ENCODE peak calls at places on chromosomes 12 and 14, in four cellular contexts. One of them, this sample, is unnamed.
A peak's percentile ranks its signal among the peaks of the same experiment; 100 is the strongest.

GRCh38 chr12:29241821-29242591 is 92.9 kb downstream of the FAR2 start:
- DNase-seq in GM23248: peak; percentile 93
- DNase-seq in mesendoderm: peak; percentile 64
- DNase-seq in DND-41: no peak
- DNase-seq in this sample: no peak

GRCh38 chr12:459430-460258 is at the start of gene B4GALNT3:
- DNase-seq in GM23248: peak; percentile 62
- DNase-seq in mesendoderm: peak; percentile 79
- DNase-seq in DND-41: no peak
- DNase-seq in this sample: peak; percentile 85

GRCh38 chr12:121110211-121110940 is 22.3 kb upstream of the P2RX7 start:
- DNase-seq in GM23248: peak; percentile 81
- DNase-seq in mesendoderm: peak; percentile 77
- DNase-seq in DND-41: peak; percentile 63
- DNase-seq in this sample: no peak

GRCh38 chr14:60003991-60004390 is 84.0 kb downstream of the LRRC9 start:
- DNase-seq in GM23248: no peak
- DNase-seq in mesendoderm: no peak
- DNase-seq in DND-41: no peak
- DNase-seq in this sample: no peak

GRCh38 chr14:96635850-96636249 is 133.7 kb downstream of the PAPOLA start:
- DNase-seq in GM23248: no peak
- DNase-seq in mesendoderm: no peak
- DNase-seq in DND-41: no peak
- DNase-seq in this sample: no peak

GRCh38 chr12:90899456-90900182 is 55.4 kb downstream of the CCER1 start:
- DNase-seq in GM23248: peak; percentile 71
- DNase-seq in mesendoderm: no peak
- DNase-seq in DND-41: no peak
- DNase-seq in this sample: no peak

GRCh38 chr14:60328588-60328987 is 79.6 kb downstream of the PPM1A start:
- DNase-seq in GM23248: no peak
- DNase-seq in mesendoderm: peak; percentile 66
- DNase-seq in DND-41: no peak
- DNase-seq in this sample: no peak

GRCh38 chr14:85487215-85487614 is 42.7 kb upstream of the FLRT2 start:
- DNase-seq in GM23248: peak; percentile 90
- DNase-seq in mesendoderm: no peak
- DNase-seq in DND-41: no peak
- DNase-seq in this sample: no peak

DNA sequence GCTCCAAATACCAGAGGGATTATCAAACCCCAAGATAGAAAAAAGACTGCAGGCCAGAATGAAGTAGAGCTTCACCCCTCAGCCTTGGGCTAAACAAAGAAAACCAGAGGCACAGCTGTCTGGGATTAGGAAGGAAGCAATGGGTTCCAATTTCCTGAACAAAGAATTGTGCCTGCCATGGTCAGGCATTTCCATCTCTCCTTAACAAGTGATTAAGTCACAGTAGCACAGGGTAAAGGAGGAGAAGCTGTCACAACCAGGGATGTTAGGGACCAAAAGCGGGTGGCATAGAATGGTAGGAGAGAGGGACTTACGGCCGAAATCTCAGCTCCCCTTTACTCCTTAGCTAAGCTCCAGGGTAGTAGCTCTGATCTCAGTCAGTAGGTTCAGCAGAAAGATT is 33.9 kb downstream of the SPTLC2 start:
- DNase-seq in GM23248: no peak
- DNase-seq in mesendoderm: no peak
- DNase-seq in DND-41: no peak
- DNase-seq in this sample: no peak
- H3K9ac ChIP-seq in GM23248: no peak overlapping the region
- H3K9ac ChIP-seq in mesendoderm: no peak overlapping the region
- H3K9ac ChIP-seq in DND-41: no peak overlapping the region
- H3K9ac ChIP-seq in this sample: peak overlapping the region; percentile 2

GRCh38 chr14:49623387-49623786 is 2.8 kb downstream of the MGAT2 start:
- DNase-seq in GM23248: no peak
- DNase-seq in mesendoderm: no peak
- DNase-seq in DND-41: no peak
- DNase-seq in this sample: no peak

GRCh38 chr14:49620182-49621113 is at the start of the genes MGAT2 and RPL36AL:
- DNase-seq in GM23248: peak; percentile 99
- DNase-seq in mesendoderm: peak; percentile 99
- DNase-seq in DND-41: peak; percentile 96
- DNase-seq in this sample: peak; percentile 99

GRCh38 chr14:49622022-49622607 is 1.5 kb downstream of the MGAT2 start:
- DNase-seq in GM23248: peak; percentile 22
- DNase-seq in mesendoderm: no peak
- DNase-seq in DND-41: no peak
- DNase-seq in this sample: no peak

GRCh38 chr14:49621114-49621881 is 699 bp downstream of the MGAT2 start:
- DNase-seq in GM23248: peak; percentile 76
- DNase-seq in mesendoderm: peak; percentile 87
- DNase-seq in DND-41: peak; percentile 74
- DNase-seq in this sample: peak; percentile 92

GRCh38 chr14:49623941-49624806 is 3.6 kb downstream of the MGAT2 start:
- DNase-seq in GM23248: peak; percentile 48
- DNase-seq in mesendoderm: no peak
- DNase-seq in DND-41: no peak
- DNase-seq in this sample: no peak
- H3K4me3 ChIP-seq in GM23248: peak overlapping the region; percentile 90
- H3K4me3 ChIP-seq in mesendoderm: no peak overlapping the region
- H3K4me3 ChIP-seq in DND-41: peak overlapping the region; percentile 8
- H3K4me3 ChIP-seq in this sample: no peak overlapping the region

GRCh38 chr12:53391667-53392244 is 11.8 kb downstream of the SP1 start:
- DNase-seq in GM23248: no peak
- DNase-seq in mesendoderm: no peak
- DNase-seq in DND-41: no peak
- DNase-seq in this sample: no peak

GRCh38 chr12:53388932-53389331 is 9.0 kb downstream of the SP1 start:
- DNase-seq in GM23248: no peak
- DNase-seq in mesendoderm: no peak
- DNase-seq in DND-41: no peak
- DNase-seq in this sample: no peak

DNA sequence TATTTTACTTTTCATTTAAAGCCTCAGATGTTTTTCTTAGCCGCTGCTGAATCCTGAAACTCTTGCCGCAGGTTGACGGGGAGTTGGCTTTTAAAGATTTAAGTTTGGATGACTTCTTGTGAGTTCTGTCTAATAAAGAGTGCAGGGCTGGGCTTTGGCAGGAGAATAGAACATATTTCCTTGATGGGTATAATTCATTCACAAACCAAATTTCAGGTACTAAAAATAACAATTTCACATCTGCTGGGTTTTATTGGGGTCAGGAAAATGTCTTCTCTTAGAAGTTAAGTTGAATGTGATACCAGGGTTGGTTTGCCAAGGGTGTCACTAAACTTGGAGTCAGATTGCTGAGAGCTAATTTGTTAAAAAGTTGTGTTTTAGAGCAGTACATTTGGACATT is 9.7 kb downstream of the SP1 start:
- DNase-seq in GM23248: no peak
- DNase-seq in mesendoderm: no peak
- DNase-seq in DND-41: no peak
- DNase-seq in this sample: no peak
- H3K4me1 ChIP-seq in GM23248: peaks cover 50% of the 10 kb centered on the region
- H3K4me1 ChIP-seq in mesendoderm: no peaks in the 10 kb centered on the region
- H3K4me1 ChIP-seq in DND-41: peaks cover 56% of the 10 kb centered on the region
- H3K4me1 ChIP-seq in this sample: peaks cover 9% of the 10 kb centered on the region

GRCh38 chr14:67538501-67538900 is 5.4 kb downstream of the PLEKHH1 start:
- DNase-seq in GM23248: no peak
- DNase-seq in mesendoderm: no peak
- DNase-seq in DND-41: no peak
- DNase-seq in this sample: no peak

GRCh38 chr14:67532998-67533753 is at the start of gene PLEKHH1:
- DNase-seq in GM23248: peak; percentile 87
- DNase-seq in mesendoderm: peak; percentile 87
- DNase-seq in DND-41: peak; percentile 74
- DNase-seq in this sample: peak; percentile 92

GRCh38 chr14:67537736-67538135 is 4.6 kb downstream of the PLEKHH1 start:
- DNase-seq in GM23248: no peak
- DNase-seq in mesendoderm: no peak
- DNase-seq in DND-41: no peak
- DNase-seq in this sample: no peak

GRCh38 chr14:67533754-67534085 is 630 bp downstream of the PLEKHH1 start:
- DNase-seq in GM23248: no peak
- DNase-seq in mesendoderm: no peak
- DNase-seq in DND-41: no peak
- DNase-seq in this sample: no peak

DNA sequence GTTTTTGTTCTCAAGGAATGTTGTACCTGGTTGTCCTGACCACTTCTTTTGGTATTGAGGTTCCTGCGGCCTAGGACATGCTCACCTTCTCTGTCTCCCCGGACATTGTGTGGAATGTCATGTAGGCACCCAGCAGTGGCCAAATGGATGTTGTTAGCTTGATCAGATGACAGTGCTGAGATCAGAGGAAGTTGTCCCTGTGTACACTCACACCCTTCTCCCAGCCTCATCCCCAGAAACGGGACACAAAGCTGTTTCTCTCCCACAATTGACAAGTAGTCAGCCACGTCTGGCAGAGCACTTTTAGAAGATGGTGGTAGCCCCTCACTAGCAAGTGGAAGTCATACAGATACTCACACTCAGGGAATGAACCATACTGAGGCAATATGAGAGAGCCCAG is 3.0 kb downstream of the PLEKHH1 start:
- DNase-seq in GM23248: no peak
- DNase-seq in mesendoderm: no peak
- DNase-seq in DND-41: no peak
- DNase-seq in this sample: no peak
- H3K9ac ChIP-seq in GM23248: no peak overlapping the region
- H3K9ac ChIP-seq in mesendoderm: no peak overlapping the region
- H3K9ac ChIP-seq in DND-41: no peak overlapping the region
- H3K9ac ChIP-seq in this sample: no peak overlapping the region

DNA sequence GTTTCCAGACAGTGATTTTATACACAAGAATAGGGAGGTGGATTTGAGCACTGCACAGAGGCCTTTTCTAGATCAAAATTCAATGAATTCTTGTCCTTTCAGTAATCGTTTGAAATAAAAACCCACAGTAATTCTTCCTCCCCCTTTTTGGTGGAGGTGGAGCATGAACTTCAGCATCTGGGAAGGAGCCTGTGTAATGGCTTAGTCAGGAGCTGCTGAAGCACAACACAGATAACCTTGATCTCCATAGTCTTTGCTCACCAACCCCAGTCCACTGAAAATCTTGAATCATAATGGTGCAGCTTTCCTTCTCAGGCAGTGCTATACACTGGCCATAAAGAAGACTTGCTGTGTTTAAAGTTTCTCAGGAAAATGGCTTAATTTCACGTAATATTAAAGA is 6.4 kb upstream of the TBPL2 start:
- DNase-seq in GM23248: peak; percentile 93
- DNase-seq in mesendoderm: peak; percentile 16
- DNase-seq in DND-41: no peak
- DNase-seq in this sample: no peak
- H3K4me3 ChIP-seq in GM23248: peak overlapping the region; percentile 19
- H3K4me3 ChIP-seq in mesendoderm: no peak overlapping the region
- H3K4me3 ChIP-seq in DND-41: no peak overlapping the region
- H3K4me3 ChIP-seq in this sample: no peak overlapping the region

GRCh38 chr12:1565172-1565571 is 29.2 kb downstream of the FBXL14 start:
- DNase-seq in GM23248: no peak
- DNase-seq in mesendoderm: no peak
- DNase-seq in DND-41: no peak
- DNase-seq in this sample: no peak
- H3K4me1 ChIP-seq in GM23248: peaks cover 28% of the 10 kb centered on the region
- H3K4me1 ChIP-seq in mesendoderm: no peaks in the 10 kb centered on the region
- H3K4me1 ChIP-seq in DND-41: no peaks in the 10 kb centered on the region
- H3K4me1 ChIP-seq in this sample: no peaks in the 10 kb centered on the region

GRCh38 chr12:53067074-53067992 is 11.9 kb downstream of the SPRYD3 start:
- DNase-seq in GM23248: peak; percentile 52
- DNase-seq in mesendoderm: no peak
- DNase-seq in DND-41: no peak
- DNase-seq in this sample: peak; percentile 59

GRCh38 chr12:53065975-53066593 is 13.1 kb downstream of the SPRYD3 start:
- DNase-seq in GM23248: peak; percentile 89
- DNase-seq in mesendoderm: peak; percentile 74
- DNase-seq in DND-41: peak; percentile 60
- DNase-seq in this sample: peak; percentile 92

GRCh38 chr12:53067993-53068770 is 11.0 kb downstream of the SPRYD3 start:
- DNase-seq in GM23248: no peak
- DNase-seq in mesendoderm: no peak
- DNase-seq in DND-41: no peak
- DNase-seq in this sample: peak; percentile 59

GRCh38 chr12:53065470-53065869 is 13.7 kb downstream of the SPRYD3 start:
- DNase-seq in GM23248: no peak
- DNase-seq in mesendoderm: no peak
- DNase-seq in DND-41: no peak
- DNase-seq in this sample: peak; percentile 74

DNA sequence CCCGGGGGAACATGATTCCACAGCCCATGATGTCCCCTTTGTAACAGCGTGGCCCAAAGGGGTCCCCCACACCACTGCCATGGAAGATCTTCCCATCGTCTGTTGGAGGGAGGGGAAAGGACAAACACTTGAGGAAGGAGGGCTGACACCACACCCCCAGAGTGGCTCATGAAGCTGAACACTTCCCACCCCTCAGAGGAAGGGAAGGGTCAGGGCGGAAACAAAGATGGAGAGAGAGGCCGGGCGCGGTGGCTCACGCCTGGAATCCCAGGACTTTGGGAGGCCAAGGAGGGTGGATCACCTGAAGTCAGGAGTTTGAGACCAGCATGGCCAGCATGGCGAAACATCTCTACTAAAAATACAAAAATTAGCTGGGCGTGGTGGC is 12.6 kb downstream of the SPRYD3 start:
- DNase-seq in GM23248: no peak
- DNase-seq in mesendoderm: no peak
- DNase-seq in DND-41: no peak
- DNase-seq in this sample: peak; percentile 59
- H3K9ac ChIP-seq in GM23248: peak overlapping the region; percentile 65
- H3K9ac ChIP-seq in mesendoderm: no peak overlapping the region
- H3K9ac ChIP-seq in DND-41: no peak overlapping the region
- H3K9ac ChIP-seq in this sample: no peak overlapping the region

GRCh38 chr14:35340616-35341453 is 48.7 kb downstream of the PSMA6 start:
- DNase-seq in GM23248: no peak
- DNase-seq in mesendoderm: no peak
- DNase-seq in DND-41: no peak
- DNase-seq in this sample: no peak
- H3K4me3 ChIP-seq in GM23248: no peak overlapping the region
- H3K4me3 ChIP-seq in mesendoderm: no peak overlapping the region
- H3K4me3 ChIP-seq in DND-41: no peak overlapping the region
- H3K4me3 ChIP-seq in this sample: peak overlapping the region; percentile 7

DNA sequence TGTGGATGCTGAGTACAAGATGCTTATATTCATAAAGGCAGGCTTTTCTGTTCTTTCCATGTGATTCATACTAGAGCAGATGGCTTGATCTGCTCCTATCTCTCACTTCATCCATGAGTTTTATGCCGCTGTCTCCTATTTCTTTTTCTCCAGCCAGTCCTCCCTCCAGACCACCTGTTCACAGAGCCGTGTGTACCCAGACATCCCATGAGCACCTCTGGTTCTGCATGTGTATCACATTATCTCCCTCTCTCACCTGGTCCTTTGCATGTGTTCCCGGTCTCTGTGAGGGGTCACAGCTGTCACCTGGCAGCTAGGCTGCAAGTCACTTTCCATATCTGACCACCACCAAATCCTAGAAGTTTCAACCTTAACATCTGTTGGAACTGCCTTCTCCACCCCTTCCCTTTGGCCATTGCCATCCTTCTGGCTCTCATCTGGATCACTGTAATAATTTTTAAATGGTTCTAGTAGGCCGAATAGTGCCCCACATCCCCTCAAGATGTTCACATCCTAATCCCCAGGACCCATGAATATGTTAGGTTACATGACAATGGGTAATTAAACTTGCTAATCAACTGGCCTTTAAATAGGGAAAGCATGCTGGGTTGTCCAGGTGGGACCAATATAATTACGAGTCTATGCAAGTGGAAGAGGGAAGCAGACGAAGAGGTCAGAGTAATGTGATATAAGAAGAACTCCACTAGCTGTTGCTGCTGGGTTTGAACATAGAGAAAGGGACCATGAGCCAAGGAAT is 168.1 kb downstream of the SNAPC1 start:
- DNase-seq in GM23248: no peak
- DNase-seq in mesendoderm: peak; percentile 50
- DNase-seq in DND-41: no peak
- DNase-seq in this sample: no peak
- H3K4me1 ChIP-seq in GM23248: peaks cover 46% of the 10 kb centered on the region
- H3K4me1 ChIP-seq in mesendoderm: peaks cover 10% of the 10 kb centered on the region
- H3K4me1 ChIP-seq in DND-41: no peaks in the 10 kb centered on the region
- H3K4me1 ChIP-seq in this sample: no peaks in the 10 kb centered on the region

This sample was measured in kidney.